ENCODE peak calls at places on chromosomes 2 and 18, in four cellular contexts. R is HepG2, W is GM12878, Y is K562. S is an unnamed sample.

GRCh38 chr2:1915196-1915595 is 170.9 kb upstream of the PXDN start:
- DNase-seq in R (no peak), W (no peak), Y (no peak), S (no peak)

GRCh38 chr18:28189400-28190239 is 12.7 kb upstream of the CDH2 start:
- DNase-seq in R (peak; percentile 54), W (peak; percentile 5), Y (peak; percentile 45), S (peak; percentile 50)

GRCh38 chr2:238817931-238818330 is 30.0 kb upstream of the TWIST2 start:
- DNase-seq in R (no peak), W (no peak), Y (no peak), S (no peak)

GRCh38 chr2:72579595-72580180 is 246.1 kb downstream of the EXOC6B start:
- DNase-seq in R (peak; percentile 70), W (no peak), Y (peak; percentile 62), S (peak; percentile 33)

GRCh38 chr2:123695449-123695848 is 329.6 kb upstream of the CNTNAP5 start:
- DNase-seq in R (no peak), W (no peak), Y (no peak), S (no peak)

GRCh38 chr2:216989335-216990129 is 129.7 kb upstream of the TNP1 start:
- DNase-seq in R (no peak), W (no peak), Y (peak; percentile 14), S (no peak)

GRCh38 chr2:94870392-94871225 is 621 bp upstream of the TEKT4 start:
- DNase-seq in R (peak; percentile 17), W (no peak), Y (peak; percentile 50), S (peak; percentile 35)

GRCh38 chr18:44325903-44326650 is 354.6 kb upstream of the SETBP1 start:
- DNase-seq in R (no peak), W (no peak), Y (peak; percentile 1), S (peak; percentile 4)

GRCh38 chr18:37403100-37403781 is 162.4 kb downstream of the CELF4 start:
- DNase-seq in R (no peak), W (no peak), Y (no peak), S (no peak)

GRCh38 chr2:19021100-19021476 is 337.3 kb downstream of the OSR1 start:
- DNase-seq in R (peak; percentile 84), W (no peak), Y (no peak), S (no peak)

GRCh38 chr2:108199726-108200125 is 40.0 kb upstream of the SULT1C3 start:
- DNase-seq in R (peak; percentile 38), W (no peak), Y (no peak), S (no peak)

GRCh38 chr2:71601136-71602114 is 148.1 kb downstream of the DYSF start:
- DNase-seq in R (no peak), W (no peak), Y (no peak), S (no peak)

GRCh38 chr18:35171315-35171987 is 69.4 kb upstream of the ZNF397 start:
- DNase-seq in R (peak; percentile 86), W (no peak), Y (no peak), S (no peak)

GRCh38 chr2:71934595-71935263 is 212.9 kb downstream of the CYP26B1 start:
- DNase-seq in R (no peak), W (no peak), Y (peak; percentile 23), S (peak; percentile 2)

GRCh38 chr18:59835656-59836379 is 64.0 kb upstream of the PMAIP1 start:
- DNase-seq in R (no peak), W (no peak), Y (no peak), S (no peak)

GRCh38 chr2:21422724-21423522 is 299.2 kb downstream of the TDRD15 start:
- DNase-seq in R (peak; percentile 67), W (no peak), Y (no peak), S (no peak)

GRCh38 chr2:7646661-7647060 is 729.4 kb downstream of the RNF144A start:
- DNase-seq in R (no peak), W (no peak), Y (no peak), S (no peak)

GRCh38 chr2:229701062-229701461 is 13.3 kb downstream of the DNER start:
- DNase-seq in R (no peak), W (no peak), Y (no peak), S (no peak)

GRCh38 chr2:28035163-28035690 is 144.7 kb downstream of the BABAM2 start:
- DNase-seq in R (no peak), W (no peak), Y (no peak), S (no peak)

GRCh38 chr2:44645931-44646330 is 284.2 kb downstream of the CAMKMT start:
- DNase-seq in R (no peak), W (no peak), Y (no peak), S (no peak)

GRCh38 chr2:102224824-102225739 is 38.3 kb downstream of the IL1RL2 start:
- DNase-seq in R (peak; percentile 60), W (no peak), Y (peak; percentile 33), S (no peak)

GRCh38 chr2:224444011-224444410 is 42.1 kb upstream of the FAM124B start:
- DNase-seq in R (no peak), W (no peak), Y (no peak), S (no peak)

GRCh38 chr2:105582952-105583660 is 161.6 kb upstream of the NCK2 start:
- DNase-seq in R (peak; percentile 70), W (no peak), Y (no peak), S (no peak)

GRCh38 chr2:122755281-122755780 is 999.9 kb downstream of the TSN start:
- DNase-seq in R (no peak), W (no peak), Y (no peak), S (no peak)

DNA sequence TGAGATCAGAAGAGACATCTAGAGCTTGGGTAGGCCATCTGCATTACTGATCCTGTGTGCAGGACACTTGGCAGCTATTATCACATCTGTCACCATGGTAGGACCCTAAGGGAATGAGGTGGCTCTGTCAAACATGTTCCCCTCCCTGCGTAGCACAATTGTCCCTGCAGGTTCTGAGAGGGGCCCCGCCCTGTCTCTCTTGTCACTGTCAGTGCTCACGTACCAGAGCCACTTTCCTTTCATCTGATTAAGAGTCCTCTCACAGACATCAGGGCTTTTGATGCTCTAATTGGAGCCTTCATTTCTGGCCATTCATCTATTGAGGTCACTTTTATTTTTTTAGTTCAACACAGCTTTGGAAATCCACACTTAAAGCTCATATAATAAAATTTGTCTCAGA is 38.5 kb downstream of the NEB start:
- DNase-seq in R (no peak), W (no peak), Y (no peak), S (no peak)
- TF ChIP-seq FOXK2 in R (no peak), W (no peak), Y (no peak), S (no peak)

DNA sequence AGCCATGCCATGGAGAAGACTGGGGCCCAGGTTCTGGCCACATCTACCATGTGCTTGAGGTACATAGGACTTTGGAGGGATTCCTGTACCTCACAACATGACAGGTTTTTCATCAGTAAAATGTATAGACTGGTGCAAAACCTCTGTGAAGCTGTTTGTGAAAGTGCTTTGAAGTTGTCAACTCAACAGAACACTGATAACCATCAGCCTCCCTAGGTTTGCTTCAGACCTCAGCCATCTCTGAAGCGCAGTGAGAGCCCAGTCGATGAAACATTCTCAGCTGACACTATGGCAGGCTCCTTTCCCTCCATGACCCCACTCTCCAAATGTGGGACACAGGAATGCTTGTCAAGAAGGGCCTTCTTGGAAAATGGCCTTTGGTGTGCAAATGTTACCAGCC is 38.6 kb downstream of the STK25 start:
- DNase-seq in R (no peak), W (no peak), Y (no peak), S (no peak)
- TF ChIP-seq FOXK2 in R (no peak), W (no peak), Y (no peak), S (no peak)

GRCh38 chr2:149740490-149740889 is 152.9 kb upstream of the MMADHC start:
- DNase-seq in R (no peak), W (no peak), Y (no peak), S (no peak)
- TF ChIP-seq FOXK2 in R (no peak), W (no peak), Y (no peak), S (no peak)

DNA sequence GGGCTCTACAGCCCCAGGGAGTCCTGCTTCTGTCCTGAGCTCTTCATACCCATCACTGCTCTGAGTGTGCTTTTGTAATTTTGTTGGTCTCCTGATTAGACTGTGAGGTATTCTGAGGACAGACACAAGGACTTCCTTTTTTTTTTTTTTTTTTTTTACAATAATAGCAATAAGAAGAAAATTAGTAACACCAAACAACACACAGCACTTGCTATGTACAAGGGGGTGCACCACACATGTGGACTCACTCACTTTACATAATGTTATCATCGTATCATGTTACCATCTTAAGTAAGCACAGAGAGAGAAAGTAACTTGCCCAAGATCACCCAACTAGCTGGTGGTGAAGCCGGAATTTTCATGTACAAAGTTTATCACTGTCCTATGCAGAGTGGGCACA is 34.5 kb downstream of the MBP start:
- DNase-seq in R (no peak), W (no peak), Y (no peak), S (no peak)
- TF ChIP-seq FOXK2 in R (no peak), W (no peak), Y (no peak), S (no peak)

GRCh38 chr2:120736202-120736954 is 710 bp downstream of the GLI2 start:
- DNase-seq in R (no peak), W (no peak), Y (no peak), S (no peak)
- TF ChIP-seq FOXK2 in R (no peak), W (no peak), Y (no peak), S (no peak)

DNA sequence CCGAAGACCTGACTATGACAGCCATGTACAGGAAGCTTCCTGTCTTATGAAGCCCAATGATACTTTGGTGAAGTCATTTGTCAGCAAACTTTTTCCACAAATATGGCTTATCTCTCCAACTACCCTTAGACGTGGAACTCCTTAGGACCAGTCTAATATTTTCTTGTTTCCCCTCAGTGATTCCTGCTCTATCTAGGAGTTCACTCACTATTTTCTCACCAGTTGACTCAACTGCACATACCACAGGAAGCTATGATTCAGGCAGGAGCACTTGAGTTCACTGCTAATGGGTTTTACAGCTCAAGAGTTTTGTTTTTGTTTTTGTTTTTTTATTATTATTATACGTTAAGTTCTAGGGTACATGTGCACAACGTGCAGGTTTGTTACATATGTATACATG is 109.3 kb downstream of the ANTXR1 start:
- DNase-seq in R (no peak), W (no peak), Y (no peak), S (no peak)
- TF ChIP-seq FOXK2 in R (no peak), W (no peak), Y (no peak), S (no peak)

GRCh38 chr2:221844187-221844586 is 272.1 kb upstream of the EPHA4 start:
- DNase-seq in R (no peak), W (peak; percentile 23), Y (no peak), S (no peak)
- TF ChIP-seq FOXK2 in R (no peak), W (no peak), Y (no peak), S (no peak)

GRCh38 chr2:54083021-54083420 is 32.4 kb upstream of the ACYP2 start:
- DNase-seq in R (no peak), W (no peak), Y (no peak), S (no peak)
- TF ChIP-seq FOXK2 in R (no peak), W (no peak), Y (no peak), S (no peak)